ENCODE peak calls at places on chromosomes 13 and 19, in six cellular contexts. Q is lung; M is lower lobe of right lung; R is CD8-positive, alpha-beta memory T cell; Z is CD4-positive, CD25-positive, alpha-beta regulatory T cell; I is PC-9. L is an unnamed sample. For H3K27me3 and H3K36me3, the result is how much of the 10 kb centered on the place peaks cover.

GRCh38 chr13:71798723-71799122 is 68.3 kb downstream of the DACH1 start:
- DNase-seq in Q (no peak), M (no peak), R (no peak), Z (no peak), I (no peak), L (no peak)

GRCh38 chr19:51359294-51359693 is 6.9 kb downstream of the ETFB start:
- DNase-seq in Q (no peak), M (no peak), R (no peak), Z (no peak), I (no peak), L (no peak)

GRCh38 chr13:46321494-46322225 is 65.4 kb downstream of the RUBCNL start:
- DNase-seq in Q (no peak), M (peak), R (peak), Z (peak), I (peak), L (peak)

GRCh38 chr19:38039966-38040365 is 133.0 kb downstream of the SIPA1L3 start:
- DNase-seq in Q (no peak), M (no peak), R (no peak), Z (no peak), I (no peak), L (no peak)

GRCh38 chr13:44393391-44393790 is 19.8 kb downstream of the SERP2 start:
- DNase-seq in Q (no peak), M (no peak), R (no peak), Z (no peak), I (no peak), L (no peak)

GRCh38 chr13:95235199-95235726 is 66.0 kb downstream of the ABCC4 start:
- DNase-seq in Q (peak), M (no peak), R (no peak), Z (no peak), I (no peak), L (no peak)

GRCh38 chr13:45101327-45102018 is 18.8 kb upstream of the GTF2F2 start:
- DNase-seq in Q (no peak), M (no peak), R (no peak), Z (no peak), I (no peak), L (no peak)

GRCh38 chr13:80753951-80754350 is 413.0 kb upstream of the SPRY2 start:
- DNase-seq in Q (no peak), M (no peak), R (no peak), Z (no peak), I (no peak), L (no peak)

GRCh38 chr13:32255744-32256120 is 59.4 kb downstream of the ZAR1L start:
- DNase-seq in Q (no peak), M (no peak), R (no peak), Z (no peak), I (no peak), L (no peak)

GRCh38 chr13:97119899-97120745 is 102.0 kb upstream of the MBNL2 start:
- DNase-seq in Q (no peak), M (no peak), R (no peak), Z (no peak), I (no peak), L (no peak)

GRCh38 chr13:33610471-33611015 is 207.4 kb upstream of the RFC3 start:
- DNase-seq in Q (no peak), M (peak), R (peak), Z (peak), I (no peak), L (peak)

GRCh38 chr19:53521373-53522202 is 16.4 kb upstream of the ZNF331 start:
- DNase-seq in Q (no peak), M (no peak), R (no peak), Z (no peak), I (no peak), L (peak)

GRCh38 chr13:50691682-50692263 is 151.7 kb downstream of the DLEU7 start:
- DNase-seq in Q (no peak), M (no peak), R (no peak), Z (no peak), I (no peak), L (no peak)

GRCh38 chr13:112970552-112971287 is 1.7 kb downstream of the MCF2L start:
- DNase-seq in Q (no peak), M (no peak), R (no peak), Z (no peak), I (no peak), L (no peak)

GRCh38 chr13:112943309-112944125 is 25.5 kb upstream of the MCF2L start:
- DNase-seq in Q (no peak), M (peak), R (no peak), Z (peak), I (peak), L (peak)

GRCh38 chr19:9917322-9917721 is 19.0 kb downstream of the OLFM2 start:
- DNase-seq in Q (no peak), M (no peak), R (no peak), Z (no peak), I (peak), L (peak)

GRCh38 chr13:102470283-102470920 is 68.6 kb upstream of the FGF14 start:
- DNase-seq in Q (no peak), M (no peak), R (no peak), Z (no peak), I (no peak), L (no peak)

GRCh38 chr13:59519776-59520175 is 644.0 kb downstream of the DIAPH3 start:
- DNase-seq in Q (no peak), M (no peak), R (no peak), Z (no peak), I (no peak), L (no peak)

GRCh38 chr13:50512602-50513527 is 330.6 kb downstream of the DLEU7 start:
- DNase-seq in Q (peak), M (peak), R (peak), Z (peak), I (no peak), L (no peak)

GRCh38 chr19:38683393-38684077 is 36.1 kb downstream of the ACTN4 start:
- DNase-seq in Q (peak), M (peak), R (peak), Z (no peak), I (peak), L (peak)

GRCh38 chr19:3054972-3055740 is 7.1 kb downstream of the TLE5 start:
- DNase-seq in Q (no peak), M (no peak), R (no peak), Z (no peak), I (peak), L (peak)

GRCh38 chr13:49494645-49495044 is 1.1 kb upstream of the PHF11 start:
- DNase-seq in Q (no peak), M (no peak), R (no peak), Z (no peak), I (no peak), L (no peak)

GRCh38 chr13:111881700-111882099 is 185.2 kb upstream of the SOX1 start:
- DNase-seq in Q (no peak), M (no peak), R (no peak), Z (no peak), I (no peak), L (no peak)

GRCh38 chr13:111595276-111595675 is 274.8 kb downstream of the TEX29 start:
- DNase-seq in Q (no peak), M (no peak), R (no peak), Z (no peak), I (no peak), L (no peak)

GRCh38 chr13:107157272-107157671 is 589.3 kb upstream of the ARGLU1 start:
- DNase-seq in Q (no peak), M (no peak), R (no peak), Z (no peak), I (no peak), L (no peak)

GRCh38 chr13:65836066-65836465 is 1394.1 kb downstream of the PCDH9 start:
- DNase-seq in Q (no peak), M (no peak), R (no peak), Z (no peak), I (no peak), L (no peak)

GRCh38 chr13:78121459-78122348 is 203.1 kb upstream of the EDNRB start:
- DNase-seq in Q (peak), M (no peak), R (peak), Z (peak), I (no peak), L (peak)

GRCh38 chr19:4523306-4524110 is 5.2 kb upstream of the PLIN4 start:
- DNase-seq in Q (peak), M (peak), R (no peak), Z (no peak), I (peak), L (peak)

GRCh38 chr13:114043421-114044053 is 69.7 kb upstream of the C13orf46 start:
- DNase-seq in Q (no peak), M (peak), R (no peak), Z (no peak), I (no peak), L (peak)

DNA sequence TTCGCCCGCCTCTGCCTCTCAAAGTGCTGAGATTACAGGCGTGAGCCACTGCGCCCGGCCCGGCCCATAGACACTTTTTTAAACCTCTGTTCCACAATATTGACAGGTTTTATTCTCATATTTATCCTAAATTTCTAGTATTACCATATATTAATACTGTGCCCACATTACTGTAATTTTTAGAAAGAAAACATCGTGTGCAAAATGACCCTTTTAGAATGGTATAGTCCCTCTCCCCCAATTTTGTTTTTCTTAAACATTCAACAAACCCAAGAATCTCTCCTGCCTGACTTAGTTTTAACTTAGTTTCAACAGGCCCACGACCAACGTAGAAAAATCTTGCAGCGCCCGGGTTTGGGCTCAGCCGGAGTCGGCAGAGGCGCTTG is 9.1 kb downstream of the CDX2 start:
- DNase-seq in Q (no peak), M (no peak), R (no peak), Z (no peak), I (no peak), L (no peak)
- H3K27me3 ChIP-seq in Q (under half), M (half or more), R (under half), Z (under half), I (under half), L (half or more)

DNA sequence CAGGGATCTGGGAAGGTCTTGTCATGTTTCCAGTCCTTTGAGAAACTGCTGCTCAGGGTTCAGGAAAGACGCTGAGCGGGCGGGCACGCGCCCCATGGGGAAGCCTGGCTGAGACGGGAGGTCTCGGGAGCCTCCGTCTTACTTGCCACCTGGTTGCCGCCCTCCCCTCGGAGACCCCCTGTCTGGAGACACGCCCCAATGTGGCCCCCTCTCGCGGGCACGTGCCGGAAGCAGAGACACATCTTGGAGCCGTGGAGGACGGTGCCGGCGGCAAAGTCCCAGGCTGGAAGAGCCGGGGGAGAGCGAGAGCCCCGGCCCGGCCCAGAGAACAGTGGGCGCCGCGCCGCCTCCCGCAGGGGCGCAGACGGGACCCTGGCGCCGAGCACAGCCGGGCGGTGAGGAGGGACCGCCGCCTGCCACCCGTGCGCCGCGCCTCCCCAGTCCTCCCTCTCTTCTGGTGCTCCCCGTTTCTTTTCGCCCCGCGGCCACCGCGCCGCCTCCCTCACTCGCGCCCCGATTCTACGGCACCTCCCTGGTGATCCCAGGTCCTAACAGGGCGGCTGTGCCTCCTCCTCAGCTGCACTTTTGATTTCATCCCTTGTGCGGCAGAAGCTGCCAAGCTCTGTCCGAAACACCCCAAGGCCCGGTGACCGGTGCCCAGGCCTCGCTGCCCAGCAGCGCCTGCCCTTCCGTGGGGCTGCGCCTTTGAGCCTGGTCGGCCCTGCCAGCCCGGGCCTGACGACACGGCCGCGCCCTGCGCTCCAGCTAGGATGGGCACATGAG is 15.5 kb downstream of the GJB2 start:
- DNase-seq in Q (no peak), M (no peak), R (no peak), Z (no peak), I (no peak), L (peak)
- H3K4me3 ChIP-seq in Q (no peak), M (peak), R (no peak), Z (no peak), I (no peak), L (no peak)

GRCh38 chr19:49808762-49809154 is 4.3 kb downstream of the FUZ start:
- DNase-seq in Q (peak), M (peak), R (peak), Z (peak), I (peak), L (peak)

GRCh38 chr19:49805822-49806612 is 7.1 kb downstream of the FUZ start:
- DNase-seq in Q (no peak), M (no peak), R (no peak), Z (no peak), I (no peak), L (no peak)

GRCh38 chr19:49807888-49808675 is 5.0 kb downstream of the FUZ start:
- DNase-seq in Q (no peak), M (no peak), R (no peak), Z (no peak), I (no peak), L (peak)

GRCh38 chr19:49807174-49807830 is 5.8 kb downstream of the FUZ start:
- DNase-seq in Q (no peak), M (no peak), R (no peak), Z (no peak), I (no peak), L (peak)

DNA sequence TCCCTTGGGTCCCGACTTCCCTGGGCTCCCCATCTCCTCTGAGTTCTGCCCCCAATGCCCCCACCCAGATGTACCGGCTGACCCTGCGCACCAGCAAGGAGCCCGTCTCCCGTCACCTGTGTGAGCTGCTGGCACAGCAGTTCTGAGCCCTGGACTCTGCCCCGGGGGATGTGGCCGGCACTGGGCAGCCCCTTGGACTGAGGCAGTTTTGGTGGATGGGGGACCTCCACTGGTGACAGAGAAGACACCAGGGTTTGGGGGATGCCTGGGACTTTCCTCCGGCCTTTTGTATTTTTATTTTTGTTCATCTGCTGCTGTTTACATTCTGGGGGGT is 6.5 kb downstream of the FUZ start:
- DNase-seq in Q (no peak), M (no peak), R (no peak), Z (no peak), I (no peak), L (no peak)
- H3K36me3 ChIP-seq in Q (under half), M (under half), R (under half), Z (under half), I (under half), L (under half)

GRCh38 chr19:35352177-35352447 is 4.4 kb downstream of the FFAR1 start:
- DNase-seq in Q (no peak), M (no peak), R (no peak), Z (no peak), I (no peak), L (no peak)

GRCh38 chr19:35353635-35354034 is 4.6 kb upstream of the FFAR3 start:
- DNase-seq in Q (no peak), M (peak), R (no peak), Z (no peak), I (no peak), L (no peak)

GRCh38 chr19:35351441-35352176 is 3.9 kb downstream of the FFAR1 start:
- DNase-seq in Q (no peak), M (peak), R (peak), Z (no peak), I (no peak), L (no peak)

GRCh38 chr19:35350591-35350990 is 2.9 kb downstream of the FFAR1 start:
- DNase-seq in Q (no peak), M (peak), R (no peak), Z (no peak), I (no peak), L (peak)

GRCh38 chr19:35352448-35353304 is 5.0 kb downstream of the FFAR1 start:
- DNase-seq in Q (peak), M (peak), R (peak), Z (peak), I (peak), L (peak)
- H3K27me3 ChIP-seq in Q (under half), M (under half), R (under half), Z (under half), I (under half), L (under half)

DNA sequence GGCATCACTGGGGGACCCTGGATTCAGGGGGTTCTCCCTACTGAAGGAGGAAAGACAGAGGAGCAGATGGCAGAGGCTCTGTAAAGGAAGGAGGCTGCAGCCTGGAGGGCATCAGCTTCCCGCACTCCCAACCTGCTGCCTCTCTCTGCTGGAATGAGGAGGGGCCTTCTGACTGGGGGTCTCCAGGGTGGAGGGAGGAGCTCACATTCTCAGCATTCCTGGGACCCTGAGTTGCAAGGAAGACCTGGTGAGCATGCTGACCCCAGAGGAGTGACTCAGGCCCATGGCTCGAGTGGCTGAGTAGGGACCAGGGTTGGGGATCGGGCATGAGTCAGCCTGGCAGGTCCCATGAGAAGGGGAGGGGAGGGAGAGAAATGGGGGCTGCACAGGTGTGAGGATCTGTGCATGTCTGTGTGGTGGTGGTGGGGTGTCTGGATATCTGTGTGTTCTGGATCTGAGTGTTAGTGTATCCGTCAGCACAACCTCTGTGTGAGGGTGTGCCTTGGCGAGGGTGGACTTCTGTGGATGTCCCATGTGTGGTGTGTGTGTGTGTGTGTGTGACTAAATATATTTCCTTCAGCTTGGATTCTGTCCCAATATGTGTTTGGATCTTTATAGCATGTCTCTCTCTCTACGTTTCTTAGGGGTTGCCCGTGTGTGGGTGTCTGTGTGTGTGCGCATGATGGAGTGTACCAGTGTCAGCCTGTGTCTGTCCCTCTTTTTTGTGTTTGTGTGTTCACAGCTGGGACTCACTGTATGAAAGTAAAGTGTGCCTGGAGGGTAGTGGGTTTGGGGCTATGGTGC is 4.6 kb downstream of the AXL start:
- DNase-seq in Q (no peak), M (no peak), R (no peak), Z (no peak), I (peak), L (peak)
- H3K4me3 ChIP-seq in Q (no peak), M (no peak), R (no peak), Z (no peak), I (peak), L (no peak)

DNA sequence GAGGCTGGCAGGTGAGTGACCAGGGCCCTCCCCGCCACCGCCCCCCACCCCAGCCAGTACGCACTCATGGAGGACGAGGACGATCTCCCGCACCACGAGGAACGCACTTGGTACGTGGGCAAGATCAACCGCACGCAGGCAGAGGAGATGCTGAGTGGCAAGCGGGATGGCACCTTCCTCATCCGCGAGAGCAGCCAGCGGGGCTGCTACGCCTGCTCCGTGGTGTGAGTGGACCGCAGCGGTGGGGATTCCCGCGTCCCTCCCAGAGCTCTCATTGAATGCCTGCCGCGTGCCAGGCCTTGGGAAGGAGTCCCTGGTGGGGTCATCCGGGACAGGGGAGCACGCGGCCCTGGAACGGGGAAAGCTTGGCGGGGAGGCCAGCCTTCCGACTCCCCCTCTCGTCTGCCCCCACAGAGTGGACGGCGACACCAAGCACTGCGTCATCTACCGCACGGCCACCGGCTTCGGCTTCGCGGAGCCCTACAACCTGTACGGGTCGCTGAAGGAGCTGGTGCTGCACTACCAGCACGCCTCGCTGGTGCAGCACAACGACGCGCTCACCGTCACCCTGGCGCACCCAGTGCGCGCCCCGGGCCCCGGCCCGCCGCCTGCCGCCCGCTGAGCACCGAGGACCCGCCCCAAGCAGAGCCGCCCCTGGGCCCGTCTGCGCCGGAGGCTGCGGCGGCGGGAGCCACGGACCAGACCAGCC is 4.8 kb upstream of the IFI30 start:
- DNase-seq in Q (no peak), M (no peak), R (no peak), Z (no peak), I (no peak), L (peak)
- H3K36me3 ChIP-seq in Q (under half), M (half or more), R (under half), Z (under half), I (under half), L (under half)

DNA sequence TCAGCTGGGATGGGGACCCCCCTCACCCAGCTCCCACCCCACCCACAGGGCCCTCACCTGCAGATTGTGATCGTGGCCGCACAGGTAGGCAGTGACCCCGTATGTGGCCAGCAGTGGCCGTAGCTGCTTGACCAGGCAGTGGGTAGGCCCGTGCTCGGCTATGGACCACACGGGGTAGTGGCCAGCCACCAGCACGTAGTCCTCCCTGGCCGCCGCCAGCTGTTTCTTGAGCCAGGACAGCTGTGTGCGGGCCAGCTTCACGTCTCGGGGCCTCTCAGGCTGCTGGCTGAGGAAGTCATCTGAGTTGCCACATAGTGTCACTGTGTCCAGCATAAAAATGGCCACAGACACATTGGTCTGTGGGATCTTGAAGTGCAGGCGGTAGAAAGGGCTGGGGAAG is 1.3 kb downstream of the ACP5 start:
- DNase-seq in Q (no peak), M (peak), R (no peak), Z (no peak), I (no peak), L (peak)
- H3K27me3 ChIP-seq in Q (under half), M (under half), R (under half), Z (under half), I (under half), L (under half)

L was measured in H7.